ENCODE peak calls at places on chromosomes 6 and 20, in four cellular contexts. O, M, V and Y are unnamed samples.

GRCh38 chr6:2157441-2158127 is 87.8 kb downstream of the GMDS start:
- DNase-seq in O (no peak), M (no peak), V (no peak), Y (no peak)

GRCh38 chr6:158042245-158042798 is 60.7 kb downstream of the SYNJ2 start:
- DNase-seq in O (no peak), M (peak; percentile 85), V (peak; percentile 79), Y (no peak)

GRCh38 chr6:89298680-89299450 is 16.2 kb downstream of the GABRR2 start:
- DNase-seq in O (no peak), M (no peak), V (no peak), Y (no peak)

GRCh38 chr6:155077784-155078183 is 82.7 kb downstream of the TIAM2 start:
- DNase-seq in O (peak; percentile 8), M (no peak), V (no peak), Y (no peak)

GRCh38 chr6:43490523-43490939 is 13.2 kb downstream of the TJAP1 start:
- DNase-seq in O (no peak), M (no peak), V (no peak), Y (no peak)

GRCh38 chr6:26196846-26197683 is 109.8 kb downstream of the HFE start:
- DNase-seq in O (peak; percentile 82), M (peak; percentile 88), V (peak; percentile 75), Y (peak; percentile 89)

GRCh38 chr6:152371775-152372174 is 265.4 kb downstream of the SYNE1 start:
- DNase-seq in O (no peak), M (no peak), V (no peak), Y (no peak)

GRCh38 chr6:136486357-136486756 is 63.9 kb downstream of the MAP7 start:
- DNase-seq in O (no peak), M (no peak), V (no peak), Y (no peak)

GRCh38 chr6:30884521-30885480 is 482 bp downstream of the DDR1 start:
- DNase-seq in O (peak; percentile 46), M (peak; percentile 61), V (peak; percentile 43), Y (peak; percentile 64)

GRCh38 chr6:96532399-96532798 is 10.8 kb downstream of the UFL1 start:
- DNase-seq in O (no peak), M (no peak), V (no peak), Y (no peak)
- H3K36me3 ChIP-seq in O (peaks cover 24% of the 10 kb centered on the region), M (peaks cover 50% of the 10 kb centered on the region), V (peaks cover 75% of the 10 kb centered on the region), Y (peaks cover 10% of the 10 kb centered on the region)

DNA sequence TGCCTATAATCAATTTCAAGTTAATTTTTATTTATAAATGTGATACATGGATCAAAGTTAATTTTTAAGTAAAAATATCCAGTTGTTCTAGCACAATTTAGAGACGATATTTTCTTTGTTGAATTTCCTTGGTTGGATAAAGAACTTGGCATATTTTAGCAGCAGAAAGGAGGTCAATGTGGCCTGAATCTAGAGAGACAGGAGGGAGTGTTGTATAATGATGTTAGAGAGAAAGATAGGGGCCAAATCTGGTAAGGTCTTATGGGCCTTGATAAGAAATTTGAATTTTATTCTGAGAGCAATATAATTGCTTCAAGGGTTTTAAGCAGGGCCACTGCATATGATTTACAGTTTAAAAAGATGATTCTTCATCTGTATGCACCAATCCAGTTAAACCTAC is 79.4 kb upstream of the OGFRL1 start:
- DNase-seq in O (no peak), M (no peak), V (no peak), Y (no peak)
- TF ChIP-seq POLR2A in O (no peak), M (no peak), V (no peak), Y (no peak)

DNA sequence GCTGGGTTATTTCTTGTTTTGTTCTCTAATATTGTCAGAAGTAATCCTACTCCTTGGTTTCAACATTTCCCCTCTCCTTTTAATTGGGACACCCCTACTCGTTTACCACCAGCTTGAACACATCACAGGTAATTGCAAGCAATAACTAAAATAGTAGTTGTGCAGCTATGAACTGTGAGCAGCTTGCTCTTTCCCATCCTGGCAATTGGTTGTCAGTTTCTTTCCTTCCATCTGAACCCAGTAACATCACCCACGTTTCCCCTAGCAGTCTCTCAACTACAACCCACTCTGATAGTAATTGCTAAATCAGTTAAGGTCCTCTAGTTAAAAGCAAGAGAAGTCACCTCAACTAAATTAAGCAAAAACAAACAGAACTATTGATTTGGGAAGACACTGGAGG is 47.6 kb upstream of the GNRH2 start:
- DNase-seq in O (no peak), M (no peak), V (no peak), Y (no peak)
- H3K36me3 ChIP-seq in O (peaks cover 9% of the 10 kb centered on the region), M (peaks cover 35% of the 10 kb centered on the region), V (peaks cover 61% of the 10 kb centered on the region), Y (no peaks in the 10 kb centered on the region)

GRCh38 chr6:8875986-8876385 is 440.6 kb upstream of the SLC35B3 start:
- DNase-seq in O (no peak), M (no peak), V (no peak), Y (no peak)
- TF ChIP-seq POLR2A in O (no peak), M (no peak), V (no peak), Y (no peak)

DNA sequence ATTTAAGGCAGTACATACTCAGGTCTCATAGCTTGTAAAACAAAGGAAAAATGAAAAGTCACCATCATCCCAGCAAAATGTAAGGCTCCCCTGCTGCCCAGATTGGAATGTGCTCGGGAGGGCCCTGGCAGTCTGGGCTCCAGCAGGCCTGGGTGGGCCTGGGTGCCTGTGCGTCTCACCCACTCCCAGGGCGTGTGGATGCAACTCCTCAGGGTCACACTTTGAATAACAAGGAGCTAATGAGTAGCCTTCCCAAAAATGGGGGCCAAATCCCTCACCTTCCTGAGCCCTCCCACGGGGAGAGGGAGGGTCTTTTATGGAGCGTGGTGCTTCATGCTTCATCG is 10.8 kb upstream of the FAM209A start:
- DNase-seq in O (no peak), M (no peak), V (no peak), Y (no peak)
- H3K36me3 ChIP-seq in O (peaks cover 14% of the 10 kb centered on the region), M (peaks cover 28% of the 10 kb centered on the region), V (peaks cover 62% of the 10 kb centered on the region), Y (peaks cover 15% of the 10 kb centered on the region)

GRCh38 chr6:73519943-73520687 is 717 bp downstream of the EEF1A1 start:
- DNase-seq in O (peak; percentile 75), M (peak; percentile 84), V (peak; percentile 73), Y (peak; percentile 73)

GRCh38 chr6:73513496-73513854 is 7.4 kb downstream of the EEF1A1 start:
- DNase-seq in O (no peak), M (no peak), V (no peak), Y (no peak)

GRCh38 chr6:73514746-73515110 is 6.1 kb downstream of the EEF1A1 start:
- DNase-seq in O (no peak), M (no peak), V (no peak), Y (no peak)

GRCh38 chr6:73515204-73516101 is 5.4 kb downstream of the EEF1A1 start:
- DNase-seq in O (peak; percentile 71), M (peak; percentile 71), V (peak; percentile 48), Y (peak; percentile 40)

DNA sequence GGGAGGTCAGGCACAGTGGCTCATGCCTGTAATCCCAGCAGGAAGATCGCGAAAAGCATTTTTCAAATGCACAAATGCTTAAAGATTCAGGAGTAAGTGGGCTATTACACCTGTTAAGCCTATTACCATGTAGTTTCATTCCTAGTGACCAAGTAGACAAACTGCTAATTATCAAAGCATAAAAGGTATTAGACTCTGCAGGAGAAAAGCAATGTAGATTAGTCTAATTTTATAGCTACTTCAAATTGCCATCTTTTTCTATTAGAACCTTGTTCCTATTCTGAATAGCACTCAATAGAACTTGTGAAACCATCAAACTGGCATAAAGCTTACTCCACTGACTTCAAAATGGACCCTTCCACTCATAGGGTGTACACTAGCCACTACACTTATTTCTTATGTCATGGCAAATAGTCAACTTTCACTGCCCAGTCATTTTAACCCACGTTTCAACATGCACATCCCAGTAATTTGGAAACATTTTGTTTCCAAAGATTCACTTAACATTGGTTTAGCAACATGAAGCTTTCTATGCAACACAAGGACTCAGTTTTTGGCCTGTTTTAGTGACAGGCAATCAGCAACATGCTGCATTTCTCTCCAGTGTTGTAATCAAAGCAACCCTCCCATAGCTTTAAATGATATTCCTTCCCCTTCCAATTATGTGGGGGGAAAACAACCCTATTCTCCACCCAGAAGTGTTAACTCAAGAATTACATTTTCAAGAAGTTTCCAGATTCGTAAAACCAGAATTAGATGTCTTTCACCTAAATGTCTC is 3.9 kb downstream of the EEF1A1 start:
- DNase-seq in O (no peak), M (no peak), V (no peak), Y (no peak)
- TF ChIP-seq POLR2A in O (peak; percentile 29), M (peak; percentile 18), V (no peak), Y (no peak)